ENCODE peak calls at places on chromosomes 11 and 22, in ten cellular contexts. A is heart right ventricle; T is H7; H is CD8-positive, alpha-beta memory T cell; P is left ventricle myocardium inferior; R is fibroblast of lung; S is heart left ventricle; V is brain microvascular endothelial cell; G is K562; E is endothelial cell of umbilical vein. C is an unnamed sample. For H3K27me3, the result is how much of the 10 kb centered on the place peaks cover.

GRCh38 chr11:44625759-44626523 is 60.5 kb downstream of the CD82 start:
- DNase-seq in E (no peak), R (no peak), S (no peak), A (no peak), G (no peak), P (no peak), T (peak), H (no peak), V (no peak), C (peak)

GRCh38 chr11:10211470-10211869 is 82.5 kb downstream of the SBF2 start:
- DNase-seq in P (no peak), G (no peak), S (no peak), T (no peak), V (no peak), H (no peak), E (no peak), R (no peak), A (no peak), C (no peak)

GRCh38 chr11:122044086-122044485 is 71.9 kb downstream of the BLID start:
- DNase-seq in A (no peak), G (no peak), S (no peak), P (no peak), T (no peak), H (no peak), E (no peak), V (no peak), R (no peak), C (no peak)

GRCh38 chr11:121575250-121575962 is 122.6 kb upstream of the SORL1-AS1 start:
- DNase-seq in S (peak), G (no peak), R (peak), T (no peak), E (no peak), A (peak), V (peak), H (no peak), P (peak), C (peak)

GRCh38 chr22:49929553-49929979 is 11.1 kb downstream of the CRELD2 start:
- DNase-seq in T (peak), S (peak), G (peak), A (peak), V (no peak), P (peak), H (peak), E (no peak), R (no peak), C (no peak)

GRCh38 chr22:36510966-36511881 is 4.4 kb upstream of the FOXRED2 start:
- DNase-seq in G (peak), E (peak), A (no peak), V (peak), R (peak), P (no peak), T (peak), H (no peak), S (no peak), C (no peak)

GRCh38 chr11:19995131-19995530 is 165.1 kb downstream of the DBX1 start:
- DNase-seq in V (peak), A (no peak), T (no peak), E (peak), H (no peak), R (peak), P (no peak), G (peak), S (no peak), C (peak)

GRCh38 chr11:17770917-17771316 is 36.3 kb downstream of the KCNC1 start:
- DNase-seq in G (no peak), P (no peak), T (no peak), V (no peak), H (no peak), E (no peak), S (no peak), A (no peak), R (no peak), C (no peak)

GRCh38 chr11:82906236-82906635 is 4.7 kb downstream of the DDIAS start:
- DNase-seq in V (no peak), G (no peak), P (no peak), S (no peak), A (no peak), T (no peak), R (peak), H (peak), E (peak), C (no peak)

GRCh38 chr22:38107692-38108515 is 2.6 kb downstream of the BAIAP2L2 start:
- DNase-seq in V (no peak), E (no peak), A (no peak), T (peak), G (no peak), H (no peak), P (no peak), R (no peak), S (no peak), C (no peak)

GRCh38 chr22:17734197-17734596 is 40.1 kb downstream of the BID start:
- DNase-seq in R (peak), T (no peak), P (no peak), E (peak), G (no peak), S (no peak), H (no peak), A (no peak), V (peak), C (no peak)

GRCh38 chr22:46462726-46463371 is 74.6 kb downstream of the CELSR1 start:
- DNase-seq in H (no peak), R (peak), T (no peak), G (peak), A (no peak), E (no peak), P (no peak), S (no peak), V (peak), C (no peak)

GRCh38 chr11:115607621-115608191 is 103.5 kb upstream of the CADM1 start:
- DNase-seq in S (peak), P (peak), G (no peak), A (peak), R (peak), H (no peak), V (no peak), T (no peak), E (no peak), C (no peak)

GRCh38 chr22:20804650-20805049 is 30.7 kb downstream of the SERPIND1 start:
- DNase-seq in G (no peak), E (no peak), T (no peak), S (no peak), R (no peak), V (no peak), A (no peak), P (no peak), H (no peak), C (no peak)

GRCh38 chr22:32255217-32255616 is at the start of gene SLC5A4:
- DNase-seq in S (no peak), A (no peak), E (no peak), P (no peak), H (no peak), G (no peak), R (no peak), T (no peak), V (no peak), C (no peak)

GRCh38 chr11:20790622-20791021 is 121.2 kb downstream of the NELL1 start:
- DNase-seq in P (no peak), S (no peak), R (no peak), V (no peak), T (peak), E (no peak), A (no peak), G (no peak), H (no peak), C (no peak)

GRCh38 chr11:44805596-44805995 is 78.8 kb downstream of the TSPAN18 start:
- DNase-seq in R (peak), T (no peak), H (no peak), E (no peak), S (no peak), P (no peak), G (no peak), A (no peak), V (no peak), C (no peak)

GRCh38 chr11:83158474-83158786 is 1.5 kb downstream of the PCF11 start:
- DNase-seq in R (no peak), H (no peak), A (no peak), P (no peak), T (no peak), V (no peak), S (no peak), E (no peak), G (no peak), C (no peak)

GRCh38 chr11:67303132-67303988 is at the start of gene SSH3:
- DNase-seq in G (no peak), R (peak), P (peak), S (peak), V (no peak), A (peak), E (peak), T (peak), H (peak), C (no peak)

GRCh38 chr11:119359365-119360229 is 13.1 kb upstream of the MFRP start:
- DNase-seq in G (no peak), P (no peak), R (no peak), A (no peak), T (no peak), V (no peak), S (no peak), E (no peak), H (no peak), C (no peak)

GRCh38 chr22:38129021-38129420 is 18.5 kb upstream of the BAIAP2L2 start:
- DNase-seq in V (no peak), H (no peak), G (no peak), P (no peak), R (no peak), E (no peak), S (no peak), T (peak), A (no peak), C (no peak)

GRCh38 chr11:65204646-65205601 is 23.2 kb downstream of the CAPN1 start:
- DNase-seq in T (peak), R (peak), H (peak), P (no peak), E (peak), A (no peak), S (no peak), V (no peak), G (peak), C (no peak)

GRCh38 chr11:6440906-6441358 is at the start of gene HPX:
- DNase-seq in H (no peak), A (no peak), E (no peak), G (no peak), V (no peak), S (no peak), T (no peak), R (no peak), P (no peak), C (no peak)

GRCh38 chr11:103601230-103601846 is 435.1 kb upstream of the DDI1 start:
- DNase-seq in V (peak), G (peak), S (peak), R (peak), T (peak), E (peak), A (no peak), H (no peak), P (no peak), C (no peak)

GRCh38 chr11:31628111-31628510 is 118.5 kb downstream of the ELP4 start:
- DNase-seq in V (no peak), T (no peak), P (no peak), R (no peak), G (no peak), H (no peak), A (no peak), E (no peak), S (no peak), C (no peak)

GRCh38 chr22:30873661-30874060 is 94.9 kb downstream of the MORC2 start:
- DNase-seq in P (no peak), T (peak), R (no peak), S (no peak), V (no peak), H (no peak), G (no peak), E (no peak), A (peak), C (no peak)

GRCh38 chr11:62547691-62548281 is 1.2 kb upstream of the AHNAK start:
- DNase-seq in G (no peak), A (peak), T (peak), R (peak), P (peak), S (peak), V (no peak), E (peak), H (no peak), C (no peak)

GRCh38 chr11:112689851-112690250 is 271.4 kb upstream of the NCAM1 start:
- DNase-seq in H (no peak), P (no peak), S (no peak), G (no peak), E (no peak), R (no peak), A (no peak), T (no peak), V (no peak), C (no peak)

GRCh38 chr22:26461188-26461810 is 22.3 kb downstream of the HPS4 start:
- DNase-seq in H (no peak), A (peak), S (peak), P (peak), V (peak), R (no peak), T (peak), G (peak), E (peak), C (no peak)

GRCh38 chr11:118016094-118016493 is 29.9 kb downstream of the IL10RA start:
- DNase-seq in R (no peak), G (no peak), T (no peak), A (no peak), V (no peak), P (no peak), S (no peak), E (no peak), H (no peak), C (peak)

GRCh38 chr11:82988936-82989627 is 82.6 kb downstream of the RAB30 start:
- DNase-seq in H (no peak), R (no peak), S (no peak), E (no peak), T (no peak), V (no peak), A (no peak), P (no peak), G (peak), C (no peak)

GRCh38 chr22:25780673-25781072 is 38.7 kb downstream of the MYO18B start:
- DNase-seq in E (no peak), P (no peak), G (no peak), A (no peak), R (no peak), H (no peak), S (no peak), T (no peak), V (no peak), C (no peak)

GRCh38 chr11:73236879-73237278 is 18.8 kb downstream of the P2RY2 start:
- DNase-seq in S (peak), A (peak), E (peak), G (peak), V (no peak), R (no peak), P (peak), T (peak), H (no peak), C (no peak)

GRCh38 chr11:1815311-1815710 is 19.5 kb upstream of the SYT8 start:
- DNase-seq in E (no peak), R (no peak), P (no peak), A (no peak), S (no peak), G (no peak), T (no peak), V (no peak), H (no peak), C (no peak)
- H3K27me3 ChIP-seq in E (under half), R (under half), P (under half), A (under half), S (under half), G (under half), T (under half), V (under half), H (under half), C (under half)

GRCh38 chr11:75161506-75161905 is 10.6 kb downstream of the SLCO2B1 start:
- DNase-seq in T (no peak), A (no peak), S (no peak), H (no peak), V (no peak), R (no peak), E (peak), P (no peak), G (no peak), C (no peak)
- H3K4me3 ChIP-seq in T (no peak), A (no peak), S (no peak), H (no peak), V (no peak), R (no peak), E (no peak), P (no peak), G (no peak), C (no peak)

GRCh38 chr11:1450344-1450875 is 36.2 kb downstream of the MOB2 start:
- DNase-seq in T (no peak), G (no peak), E (no peak), H (no peak), R (no peak), V (no peak), P (no peak), A (no peak), S (no peak), C (no peak)

GRCh38 chr11:1452744-1453143 is 33.8 kb downstream of the MOB2 start:
- DNase-seq in H (no peak), S (no peak), G (no peak), R (no peak), V (no peak), E (no peak), T (no peak), A (no peak), P (no peak), C (no peak)

GRCh38 chr11:1449516-1450270 is 36.9 kb downstream of the MOB2 start:
- DNase-seq in G (no peak), V (no peak), H (no peak), A (no peak), T (peak), E (no peak), P (no peak), S (no peak), R (no peak), C (no peak)

GRCh38 chr11:1451781-1452470 is 34.7 kb downstream of the MOB2 start:
- DNase-seq in R (no peak), S (no peak), P (no peak), A (no peak), V (no peak), E (no peak), T (no peak), G (no peak), H (no peak), C (no peak)

DNA sequence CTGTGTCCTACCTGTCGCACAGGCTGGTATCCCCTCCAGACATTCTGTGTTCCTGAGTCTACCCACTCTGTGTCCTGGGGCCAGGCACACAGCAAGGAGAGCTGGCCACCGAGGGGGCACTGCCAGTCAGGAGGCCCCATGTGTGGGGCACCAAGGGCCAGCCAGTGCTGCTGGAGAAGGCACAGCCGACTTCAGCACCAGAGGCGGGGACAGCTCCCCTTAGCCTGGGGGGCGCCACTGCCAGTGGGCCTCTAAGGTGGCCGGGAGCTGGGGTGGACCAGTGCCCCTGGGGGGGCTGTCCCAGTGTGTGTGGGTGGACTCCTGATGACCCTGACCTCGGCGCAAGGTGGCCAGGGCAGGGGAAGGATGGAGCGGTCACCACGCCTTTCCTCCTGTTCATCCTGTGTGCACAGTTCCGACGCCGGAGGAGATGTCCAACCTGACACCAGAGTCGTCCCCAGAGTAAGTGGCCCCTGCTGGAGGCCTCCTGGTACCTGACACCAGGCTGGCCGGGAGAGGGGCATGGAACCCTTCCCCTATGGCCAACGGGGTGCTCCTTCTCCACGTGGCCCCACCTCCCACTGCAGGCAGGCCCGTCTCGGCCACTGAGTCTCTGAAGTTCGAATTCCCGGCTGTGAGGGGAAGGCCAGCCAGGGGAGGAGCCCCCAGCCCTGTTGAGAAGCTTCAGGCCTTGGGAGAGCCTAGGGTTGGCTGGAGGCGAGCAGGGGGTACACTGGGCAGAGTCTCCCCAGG is 35.4 kb downstream of the MOB2 start:
- DNase-seq in E (no peak), P (no peak), H (no peak), T (peak), A (no peak), V (no peak), S (no peak), G (peak), R (no peak), C (no peak)
- H3K27me3 ChIP-seq in E (under half), P (under half), H (under half), T (under half), A (under half), V (under half), S (under half), G (half or more), R (under half), C (under half)

DNA sequence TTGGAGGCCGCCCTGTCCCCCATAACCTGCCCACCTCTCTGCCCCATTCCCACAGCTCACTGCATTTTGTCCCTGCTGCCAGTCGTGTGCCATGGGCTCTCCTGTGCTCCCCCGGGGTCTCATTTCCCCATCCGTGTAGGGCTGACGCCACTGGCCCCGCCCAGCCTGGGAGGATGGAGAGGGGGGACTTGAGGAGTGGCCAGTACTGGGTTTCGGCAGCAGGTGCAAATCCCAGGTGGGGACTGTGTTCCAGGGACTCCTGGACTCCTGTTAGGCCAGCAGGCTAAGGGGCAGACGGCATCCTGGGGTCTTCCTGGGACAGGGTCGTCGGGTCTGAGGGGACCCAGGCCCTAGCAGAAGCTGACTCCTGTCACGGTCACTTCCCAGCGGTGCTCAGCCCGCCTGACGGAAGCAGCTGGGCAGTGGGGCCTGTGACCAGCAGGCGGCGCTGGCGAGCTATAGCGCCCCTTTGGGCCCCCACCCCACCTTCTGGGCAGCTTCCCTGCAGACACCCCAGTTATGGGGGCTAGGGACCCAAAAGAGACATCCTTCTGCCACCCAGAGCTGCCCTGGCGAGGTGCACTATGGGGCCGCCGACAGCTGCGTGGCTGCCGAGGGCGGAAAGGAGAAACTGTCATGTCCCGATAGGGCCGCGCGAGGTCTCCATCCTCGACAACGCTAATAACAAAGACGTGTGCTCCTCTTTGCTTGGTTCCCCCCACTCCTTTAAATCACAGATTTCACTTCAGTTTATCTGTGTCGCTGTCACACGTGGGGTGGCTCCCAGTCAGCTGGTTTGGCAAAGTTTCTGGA is 979 bp upstream of the MYO7A start:
- DNase-seq in V (no peak), E (peak), R (no peak), H (peak), T (peak), P (peak), S (peak), G (peak), A (peak), C (no peak)
- H3K4me3 ChIP-seq in V (peak), E (peak), R (peak), H (peak), T (peak), P (peak), S (peak), G (peak), A (peak), C (peak)

DNA sequence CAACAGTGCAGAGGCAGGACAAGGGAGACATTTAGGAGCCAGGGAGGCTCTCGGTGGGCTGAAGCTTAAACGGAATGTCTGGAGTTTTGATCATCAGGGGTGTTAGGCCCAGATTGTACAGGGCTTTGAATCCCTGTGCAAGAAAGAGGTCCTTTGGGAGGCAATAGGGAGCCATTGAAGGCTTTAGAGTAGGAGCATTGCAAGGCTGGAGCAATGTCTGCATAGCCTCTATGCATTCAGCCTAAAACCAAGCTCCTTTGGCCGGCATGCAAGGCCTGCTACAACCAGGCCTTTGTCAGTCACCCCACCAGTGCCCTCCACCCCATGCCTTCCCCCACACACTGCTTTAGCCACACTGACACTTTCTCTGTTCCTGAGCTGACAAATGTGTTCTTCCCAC is 47.4 kb upstream of the FGF3 start:
- DNase-seq in E (no peak), R (no peak), H (no peak), P (no peak), S (no peak), A (no peak), T (no peak), V (no peak), G (no peak), C (no peak)
- H3K27me3 ChIP-seq in E (under half), R (under half), H (under half), P (half or more), S (under half), A (half or more), T (under half), V (under half), G (half or more), C (under half)

GRCh38 chr22:47558828-47559700 is 796.6 kb downstream of the TBC1D22A start:
- DNase-seq in G (no peak), S (no peak), H (no peak), P (no peak), E (no peak), V (no peak), T (no peak), A (no peak), R (no peak), C (peak)
- H3K4me3 ChIP-seq in G (no peak), S (no peak), H (no peak), P (no peak), E (no peak), V (no peak), T (no peak), A (no peak), R (no peak), C (no peak)